ENCODE peak calls at places on chromosomes 13 and 19, in four cellular contexts. One of them, this sample, is unnamed.

GRCh38 chr19:29926031-29926430 is 16.0 kb upstream of the URI1 start:
- DNase-seq in GM03348: no peak
- DNase-seq in activated T-helper 2 cell treated with anti-CD3 and anti-CD28 coated beads, Interferon-gamma antibody, Interleukin-2, Interleukin-4, amounts not matched to agents 10 μg/mL and 5 μg/mL and 100 μg/mL, durations not matched to agents 14 hours and 24 hours and 36 hours: no peak
- DNase-seq in ACHN: no peak
- DNase-seq in this sample: no peak

GRCh38 chr19:16067205-16067938 is 8.9 kb upstream of the TPM4 start:
- DNase-seq in GM03348: peak
- DNase-seq in activated T-helper 2 cell treated with anti-CD3 and anti-CD28 coated beads, Interferon-gamma antibody, Interleukin-2, Interleukin-4, amounts not matched to agents 10 μg/mL and 5 μg/mL and 100 μg/mL, durations not matched to agents 14 hours and 24 hours and 36 hours: no peak
- DNase-seq in ACHN: no peak
- DNase-seq in this sample: no peak

GRCh38 chr19:30664358-30665058 is 292.3 kb downstream of the ZNF536 start:
- DNase-seq in GM03348: peak
- DNase-seq in activated T-helper 2 cell treated with anti-CD3 and anti-CD28 coated beads, Interferon-gamma antibody, Interleukin-2, Interleukin-4, amounts not matched to agents 10 μg/mL and 5 μg/mL and 100 μg/mL, durations not matched to agents 14 hours and 24 hours and 36 hours: no peak
- DNase-seq in ACHN: peak
- DNase-seq in this sample: no peak

GRCh38 chr19:11578342-11579142 is 1.1 kb upstream of the ACP5 start:
- DNase-seq in GM03348: no peak
- DNase-seq in activated T-helper 2 cell treated with anti-CD3 and anti-CD28 coated beads, Interferon-gamma antibody, Interleukin-2, Interleukin-4, amounts not matched to agents 10 μg/mL and 5 μg/mL and 100 μg/mL, durations not matched to agents 14 hours and 24 hours and 36 hours: no peak
- DNase-seq in ACHN: no peak
- DNase-seq in this sample: peak

GRCh38 chr19:29303035-29303706 is 90.2 kb upstream of the UQCRFS1 start:
- DNase-seq in GM03348: no peak
- DNase-seq in activated T-helper 2 cell treated with anti-CD3 and anti-CD28 coated beads, Interferon-gamma antibody, Interleukin-2, Interleukin-4, amounts not matched to agents 10 μg/mL and 5 μg/mL and 100 μg/mL, durations not matched to agents 14 hours and 24 hours and 36 hours: no peak
- DNase-seq in ACHN: no peak
- DNase-seq in this sample: no peak

GRCh38 chr19:55350620-55351315 is 3.8 kb downstream of the COX6B2 start:
- DNase-seq in GM03348: no peak
- DNase-seq in activated T-helper 2 cell treated with anti-CD3 and anti-CD28 coated beads, Interferon-gamma antibody, Interleukin-2, Interleukin-4, amounts not matched to agents 10 μg/mL and 5 μg/mL and 100 μg/mL, durations not matched to agents 14 hours and 24 hours and 36 hours: no peak
- DNase-seq in ACHN: no peak
- DNase-seq in this sample: no peak

GRCh38 chr13:46173656-46174055 is 8.3 kb downstream of the LCP1 start:
- DNase-seq in GM03348: no peak
- DNase-seq in activated T-helper 2 cell treated with anti-CD3 and anti-CD28 coated beads, Interferon-gamma antibody, Interleukin-2, Interleukin-4, amounts not matched to agents 10 μg/mL and 5 μg/mL and 100 μg/mL, durations not matched to agents 14 hours and 24 hours and 36 hours: no peak
- DNase-seq in ACHN: no peak
- DNase-seq in this sample: no peak

GRCh38 chr13:99386911-99387788 is 80.0 kb upstream of the GPR183 start:
- DNase-seq in GM03348: peak
- DNase-seq in activated T-helper 2 cell treated with anti-CD3 and anti-CD28 coated beads, Interferon-gamma antibody, Interleukin-2, Interleukin-4, amounts not matched to agents 10 μg/mL and 5 μg/mL and 100 μg/mL, durations not matched to agents 14 hours and 24 hours and 36 hours: peak
- DNase-seq in ACHN: peak
- DNase-seq in this sample: peak

GRCh38 chr19:5150331-5150901 is 181.5 kb downstream of the KDM4B start:
- DNase-seq in GM03348: no peak
- DNase-seq in activated T-helper 2 cell treated with anti-CD3 and anti-CD28 coated beads, Interferon-gamma antibody, Interleukin-2, Interleukin-4, amounts not matched to agents 10 μg/mL and 5 μg/mL and 100 μg/mL, durations not matched to agents 14 hours and 24 hours and 36 hours: no peak
- DNase-seq in ACHN: no peak
- DNase-seq in this sample: peak

GRCh38 chr19:55636723-55637122 is 4.1 kb upstream of the ZNF580 start:
- DNase-seq in GM03348: no peak
- DNase-seq in activated T-helper 2 cell treated with anti-CD3 and anti-CD28 coated beads, Interferon-gamma antibody, Interleukin-2, Interleukin-4, amounts not matched to agents 10 μg/mL and 5 μg/mL and 100 μg/mL, durations not matched to agents 14 hours and 24 hours and 36 hours: no peak
- DNase-seq in ACHN: no peak
- DNase-seq in this sample: no peak

GRCh38 chr19:41792513-41793413 is 3.6 kb upstream of the CEACAM3 start:
- DNase-seq in GM03348: peak
- DNase-seq in activated T-helper 2 cell treated with anti-CD3 and anti-CD28 coated beads, Interferon-gamma antibody, Interleukin-2, Interleukin-4, amounts not matched to agents 10 μg/mL and 5 μg/mL and 100 μg/mL, durations not matched to agents 14 hours and 24 hours and 36 hours: peak
- DNase-seq in ACHN: peak
- DNase-seq in this sample: peak

GRCh38 chr19:35666251-35666913 is at the start of gene UPK1A:
- DNase-seq in GM03348: no peak
- DNase-seq in activated T-helper 2 cell treated with anti-CD3 and anti-CD28 coated beads, Interferon-gamma antibody, Interleukin-2, Interleukin-4, amounts not matched to agents 10 μg/mL and 5 μg/mL and 100 μg/mL, durations not matched to agents 14 hours and 24 hours and 36 hours: no peak
- DNase-seq in ACHN: no peak
- DNase-seq in this sample: no peak

GRCh38 chr13:99663908-99664307 is 162.6 kb downstream of the TM9SF2 start:
- DNase-seq in GM03348: no peak
- DNase-seq in activated T-helper 2 cell treated with anti-CD3 and anti-CD28 coated beads, Interferon-gamma antibody, Interleukin-2, Interleukin-4, amounts not matched to agents 10 μg/mL and 5 μg/mL and 100 μg/mL, durations not matched to agents 14 hours and 24 hours and 36 hours: no peak
- DNase-seq in ACHN: no peak
- DNase-seq in this sample: no peak

GRCh38 chr13:48072304-48072703 is 22.6 kb downstream of the MED4 start:
- DNase-seq in GM03348: no peak
- DNase-seq in activated T-helper 2 cell treated with anti-CD3 and anti-CD28 coated beads, Interferon-gamma antibody, Interleukin-2, Interleukin-4, amounts not matched to agents 10 μg/mL and 5 μg/mL and 100 μg/mL, durations not matched to agents 14 hours and 24 hours and 36 hours: no peak
- DNase-seq in ACHN: no peak
- DNase-seq in this sample: no peak

GRCh38 chr13:85698236-85698635 is 101.0 kb downstream of the SLITRK6 start:
- DNase-seq in GM03348: no peak
- DNase-seq in activated T-helper 2 cell treated with anti-CD3 and anti-CD28 coated beads, Interferon-gamma antibody, Interleukin-2, Interleukin-4, amounts not matched to agents 10 μg/mL and 5 μg/mL and 100 μg/mL, durations not matched to agents 14 hours and 24 hours and 36 hours: no peak
- DNase-seq in ACHN: no peak
- DNase-seq in this sample: no peak

GRCh38 chr19:42277821-42278809 is 9.1 kb downstream of the CIC start:
- DNase-seq in GM03348: peak
- DNase-seq in activated T-helper 2 cell treated with anti-CD3 and anti-CD28 coated beads, Interferon-gamma antibody, Interleukin-2, Interleukin-4, amounts not matched to agents 10 μg/mL and 5 μg/mL and 100 μg/mL, durations not matched to agents 14 hours and 24 hours and 36 hours: no peak
- DNase-seq in ACHN: peak
- DNase-seq in this sample: peak

GRCh38 chr19:49497047-49497789 is 984 bp downstream of the RPS11 start:
- DNase-seq in GM03348: peak
- DNase-seq in activated T-helper 2 cell treated with anti-CD3 and anti-CD28 coated beads, Interferon-gamma antibody, Interleukin-2, Interleukin-4, amounts not matched to agents 10 μg/mL and 5 μg/mL and 100 μg/mL, durations not matched to agents 14 hours and 24 hours and 36 hours: peak
- DNase-seq in ACHN: peak
- DNase-seq in this sample: no peak

GRCh38 chr19:7505682-7506384 is 10.1 kb upstream of the ZNF358 start:
- DNase-seq in GM03348: peak
- DNase-seq in activated T-helper 2 cell treated with anti-CD3 and anti-CD28 coated beads, Interferon-gamma antibody, Interleukin-2, Interleukin-4, amounts not matched to agents 10 μg/mL and 5 μg/mL and 100 μg/mL, durations not matched to agents 14 hours and 24 hours and 36 hours: no peak
- DNase-seq in ACHN: peak
- DNase-seq in this sample: no peak

GRCh38 chr13:77595166-77595810 is 59.8 kb downstream of the SCEL start:
- DNase-seq in GM03348: no peak
- DNase-seq in activated T-helper 2 cell treated with anti-CD3 and anti-CD28 coated beads, Interferon-gamma antibody, Interleukin-2, Interleukin-4, amounts not matched to agents 10 μg/mL and 5 μg/mL and 100 μg/mL, durations not matched to agents 14 hours and 24 hours and 36 hours: no peak
- DNase-seq in ACHN: no peak
- DNase-seq in this sample: no peak

GRCh38 chr13:112245959-112246358 is 130.2 kb upstream of the SPACA7 start:
- DNase-seq in GM03348: no peak
- DNase-seq in activated T-helper 2 cell treated with anti-CD3 and anti-CD28 coated beads, Interferon-gamma antibody, Interleukin-2, Interleukin-4, amounts not matched to agents 10 μg/mL and 5 μg/mL and 100 μg/mL, durations not matched to agents 14 hours and 24 hours and 36 hours: no peak
- DNase-seq in ACHN: no peak
- DNase-seq in this sample: no peak

GRCh38 chr19:56504581-56504980 is 3.1 kb upstream of the ZNF471 start:
- DNase-seq in GM03348: no peak
- DNase-seq in activated T-helper 2 cell treated with anti-CD3 and anti-CD28 coated beads, Interferon-gamma antibody, Interleukin-2, Interleukin-4, amounts not matched to agents 10 μg/mL and 5 μg/mL and 100 μg/mL, durations not matched to agents 14 hours and 24 hours and 36 hours: no peak
- DNase-seq in ACHN: no peak
- DNase-seq in this sample: no peak

GRCh38 chr13:25267715-25268114 is 19.6 kb downstream of the MTMR6 start:
- DNase-seq in GM03348: peak
- DNase-seq in activated T-helper 2 cell treated with anti-CD3 and anti-CD28 coated beads, Interferon-gamma antibody, Interleukin-2, Interleukin-4, amounts not matched to agents 10 μg/mL and 5 μg/mL and 100 μg/mL, durations not matched to agents 14 hours and 24 hours and 36 hours: no peak
- DNase-seq in ACHN: peak
- DNase-seq in this sample: no peak

GRCh38 chr13:43822969-43823368 is 36.2 kb upstream of the ENOX1 start:
- DNase-seq in GM03348: no peak
- DNase-seq in activated T-helper 2 cell treated with anti-CD3 and anti-CD28 coated beads, Interferon-gamma antibody, Interleukin-2, Interleukin-4, amounts not matched to agents 10 μg/mL and 5 μg/mL and 100 μg/mL, durations not matched to agents 14 hours and 24 hours and 36 hours: no peak
- DNase-seq in ACHN: no peak
- DNase-seq in this sample: no peak

GRCh38 chr19:29530549-29531457 is 5.0 kb downstream of the VSTM2B start:
- DNase-seq in GM03348: no peak
- DNase-seq in activated T-helper 2 cell treated with anti-CD3 and anti-CD28 coated beads, Interferon-gamma antibody, Interleukin-2, Interleukin-4, amounts not matched to agents 10 μg/mL and 5 μg/mL and 100 μg/mL, durations not matched to agents 14 hours and 24 hours and 36 hours: no peak
- DNase-seq in ACHN: no peak
- DNase-seq in this sample: no peak

GRCh38 chr19:41437944-41438574 is 1.7 kb downstream of the DMAC2 start:
- DNase-seq in GM03348: no peak
- DNase-seq in activated T-helper 2 cell treated with anti-CD3 and anti-CD28 coated beads, Interferon-gamma antibody, Interleukin-2, Interleukin-4, amounts not matched to agents 10 μg/mL and 5 μg/mL and 100 μg/mL, durations not matched to agents 14 hours and 24 hours and 36 hours: no peak
- DNase-seq in ACHN: no peak
- DNase-seq in this sample: no peak

GRCh38 chr19:33687761-33688656 is 66.3 kb downstream of the CHST8 start:
- DNase-seq in GM03348: no peak
- DNase-seq in activated T-helper 2 cell treated with anti-CD3 and anti-CD28 coated beads, Interferon-gamma antibody, Interleukin-2, Interleukin-4, amounts not matched to agents 10 μg/mL and 5 μg/mL and 100 μg/mL, durations not matched to agents 14 hours and 24 hours and 36 hours: no peak
- DNase-seq in ACHN: no peak
- DNase-seq in this sample: no peak

GRCh38 chr19:4267101-4267900 is 11.8 kb upstream of the SHD start:
- DNase-seq in GM03348: peak
- DNase-seq in activated T-helper 2 cell treated with anti-CD3 and anti-CD28 coated beads, Interferon-gamma antibody, Interleukin-2, Interleukin-4, amounts not matched to agents 10 μg/mL and 5 μg/mL and 100 μg/mL, durations not matched to agents 14 hours and 24 hours and 36 hours: peak
- DNase-seq in ACHN: peak
- DNase-seq in this sample: no peak

GRCh38 chr13:50357586-50358118 is 342.4 kb downstream of the KCNRG start:
- DNase-seq in GM03348: peak
- DNase-seq in activated T-helper 2 cell treated with anti-CD3 and anti-CD28 coated beads, Interferon-gamma antibody, Interleukin-2, Interleukin-4, amounts not matched to agents 10 μg/mL and 5 μg/mL and 100 μg/mL, durations not matched to agents 14 hours and 24 hours and 36 hours: no peak
- DNase-seq in ACHN: peak
- DNase-seq in this sample: no peak

GRCh38 chr19:6239401-6239844 is 40.4 kb downstream of the MLLT1 start:
- DNase-seq in GM03348: peak
- DNase-seq in activated T-helper 2 cell treated with anti-CD3 and anti-CD28 coated beads, Interferon-gamma antibody, Interleukin-2, Interleukin-4, amounts not matched to agents 10 μg/mL and 5 μg/mL and 100 μg/mL, durations not matched to agents 14 hours and 24 hours and 36 hours: no peak
- DNase-seq in ACHN: no peak
- DNase-seq in this sample: no peak

GRCh38 chr13:100209857-100210580 is 121.1 kb downstream of the PCCA start:
- DNase-seq in GM03348: peak
- DNase-seq in activated T-helper 2 cell treated with anti-CD3 and anti-CD28 coated beads, Interferon-gamma antibody, Interleukin-2, Interleukin-4, amounts not matched to agents 10 μg/mL and 5 μg/mL and 100 μg/mL, durations not matched to agents 14 hours and 24 hours and 36 hours: no peak
- DNase-seq in ACHN: peak
- DNase-seq in this sample: no peak

GRCh38 chr19:15264933-15265206 is 32.6 kb upstream of the EPHX3 start:
- DNase-seq in GM03348: no peak
- DNase-seq in activated T-helper 2 cell treated with anti-CD3 and anti-CD28 coated beads, Interferon-gamma antibody, Interleukin-2, Interleukin-4, amounts not matched to agents 10 μg/mL and 5 μg/mL and 100 μg/mL, durations not matched to agents 14 hours and 24 hours and 36 hours: no peak
- DNase-seq in ACHN: no peak
- DNase-seq in this sample: no peak

GRCh38 chr19:19613456-19613855 is 5.0 kb downstream of the PBX4 start:
- DNase-seq in GM03348: peak
- DNase-seq in activated T-helper 2 cell treated with anti-CD3 and anti-CD28 coated beads, Interferon-gamma antibody, Interleukin-2, Interleukin-4, amounts not matched to agents 10 μg/mL and 5 μg/mL and 100 μg/mL, durations not matched to agents 14 hours and 24 hours and 36 hours: no peak
- DNase-seq in ACHN: no peak
- DNase-seq in this sample: no peak

GRCh38 chr13:36997716-36998427 is 1.3 kb downstream of the ALG5 start:
- DNase-seq in GM03348: peak
- DNase-seq in activated T-helper 2 cell treated with anti-CD3 and anti-CD28 coated beads, Interferon-gamma antibody, Interleukin-2, Interleukin-4, amounts not matched to agents 10 μg/mL and 5 μg/mL and 100 μg/mL, durations not matched to agents 14 hours and 24 hours and 36 hours: no peak
- DNase-seq in ACHN: no peak
- DNase-seq in this sample: no peak

This sample was measured in GM06990.